ENCODE peak calls at places on chromosomes 4 and X, in five cellular contexts. J is uterus, S is lung, B is lower lobe of right lung, L is ascending aorta. U is an unnamed sample. For H3K4me1 and H3K9me3, the result is how much of the 10 kb centered on the place peaks cover.

GRCh38 chrX:153714256-153714655 is 9.9 kb downstream of the BCAP31 start:
- DNase-seq in J (no peak), S (no peak), B (no peak), L (no peak), U (no peak)

GRCh38 chrX:9786839-9787635 is 808 bp downstream of the SHROOM2 start:
- DNase-seq in J (no peak), S (no peak), B (peak), L (no peak), U (no peak)

GRCh38 chr4:185247151-185247550 is 37.8 kb downstream of the SNX25 start:
- DNase-seq in J (no peak), S (no peak), B (no peak), L (no peak), U (no peak)

GRCh38 chr4:42515156-42515884 is 118.0 kb downstream of the SHISA3 start:
- DNase-seq in J (no peak), S (no peak), B (no peak), L (no peak), U (no peak)

GRCh38 chr4:35525192-35525978 is 718.9 kb downstream of the ARAP2 start:
- DNase-seq in J (no peak), S (no peak), B (no peak), L (no peak), U (no peak)

GRCh38 chr4:23083391-23083790 is 390.7 kb downstream of the GBA3 start:
- DNase-seq in J (no peak), S (no peak), B (no peak), L (no peak), U (no peak)

GRCh38 chr4:77538144-77538543 is 67.5 kb upstream of the CXCL13 start:
- DNase-seq in J (no peak), S (no peak), B (no peak), L (no peak), U (no peak)

GRCh38 chr4:121209171-121209570 is 45.0 kb upstream of the TNIP3 start:
- DNase-seq in J (no peak), S (no peak), B (no peak), L (no peak), U (no peak)

GRCh38 chr4:157222764-157223145 is 2.2 kb downstream of the GRIA2 start:
- DNase-seq in J (peak), S (no peak), B (no peak), L (no peak), U (no peak)

GRCh38 chr4:108135549-108136209 is 33.1 kb downstream of the LEF1 start:
- DNase-seq in J (no peak), S (no peak), B (no peak), L (no peak), U (no peak)

GRCh38 chr4:137955615-137956014 is 286.5 kb downstream of the SLC7A11 start:
- DNase-seq in J (no peak), S (no peak), B (no peak), L (no peak), U (no peak)

GRCh38 chr4:159363376-159363775 is 260.5 kb downstream of the RAPGEF2 start:
- DNase-seq in J (no peak), S (no peak), B (no peak), L (no peak), U (no peak)

GRCh38 chr4:168634276-168634802 is 137.5 kb downstream of the PALLD start:
- DNase-seq in J (peak), S (no peak), B (no peak), L (no peak), U (no peak)

GRCh38 chr4:7237863-7238262 is 45.5 kb downstream of the SORCS2 start:
- DNase-seq in J (no peak), S (no peak), B (no peak), L (no peak), U (no peak)

GRCh38 chr4:89836897-89837384 is at the start of gene SNCA:
- DNase-seq in J (peak), S (peak), B (peak), L (no peak), U (peak)

GRCh38 chr4:6222761-6223292 is 22.5 kb upstream of the JAKMIP1 start:
- DNase-seq in J (no peak), S (no peak), B (no peak), L (no peak), U (no peak)

GRCh38 chr4:23305026-23305425 is 584.8 kb downstream of the PPARGC1A start:
- DNase-seq in J (no peak), S (no peak), B (no peak), L (no peak), U (no peak)

GRCh38 chrX:150663061-150663460 is 30.1 kb upstream of the MTMR1 start:
- DNase-seq in J (no peak), S (no peak), B (no peak), L (no peak), U (no peak)
- H3K4me1 ChIP-seq in J (under half), S (under half), B (under half), L (under half), U (under half)

GRCh38 chrX:40143987-40144386 is 46.2 kb upstream of the BCOR start:
- DNase-seq in J (no peak), S (no peak), B (no peak), L (no peak), U (no peak)
- H3K4me3 ChIP-seq in J (no peak), S (no peak), B (no peak), L (no peak), U (no peak)

DNA sequence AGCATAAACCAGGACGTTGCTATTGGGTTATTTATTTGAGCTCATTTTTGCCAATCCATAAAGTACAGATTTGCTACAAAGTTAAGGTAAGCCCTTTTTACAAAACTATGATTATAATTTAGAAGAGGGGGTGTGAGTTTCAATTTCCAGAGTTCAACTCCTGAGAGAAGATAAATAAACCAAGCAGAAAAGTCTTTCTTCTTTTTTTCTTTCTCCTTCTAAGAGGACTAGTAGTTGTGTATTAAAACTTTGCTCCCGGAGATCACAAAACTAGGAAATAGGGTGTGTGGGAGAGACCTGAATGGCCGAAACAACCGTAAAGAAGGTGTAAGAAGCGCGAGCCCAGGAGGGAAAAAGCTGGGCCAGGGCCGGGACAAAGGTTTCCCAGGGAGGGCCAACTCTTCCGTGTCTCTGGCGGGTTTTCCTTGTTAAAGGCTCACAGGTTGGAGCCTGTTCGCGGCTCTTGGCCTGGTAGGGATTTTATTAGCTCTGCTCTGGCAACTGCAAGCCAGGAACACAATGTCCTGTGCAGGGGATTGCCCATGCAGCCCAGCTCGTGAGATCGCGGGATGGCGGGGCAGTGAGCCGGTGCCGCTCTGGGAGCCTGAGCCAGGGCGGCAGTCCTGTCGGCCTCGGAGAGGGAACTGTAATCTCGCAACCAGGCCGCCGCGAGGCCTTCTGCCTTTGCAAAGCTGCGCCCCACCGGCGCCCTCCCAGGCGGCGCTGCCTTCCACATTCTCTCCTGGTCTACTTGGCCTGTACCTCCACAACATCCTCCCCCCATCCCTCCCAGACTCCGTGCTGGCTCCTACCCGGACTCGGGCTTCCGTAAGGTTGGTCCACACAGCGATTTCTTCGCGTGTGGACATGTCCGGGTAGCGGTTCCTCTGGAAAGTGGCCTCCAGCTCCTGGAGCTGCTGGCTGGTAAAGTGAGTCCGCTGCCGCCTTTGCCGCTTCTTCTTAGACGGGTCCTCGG is 2.2 kb downstream of the PITX2 start:
- DNase-seq in J (no peak), S (no peak), B (no peak), L (no peak), U (no peak)
- H3K9me3 ChIP-seq in J (under half), S (under half), B (under half), L (under half), U (under half)

DNA sequence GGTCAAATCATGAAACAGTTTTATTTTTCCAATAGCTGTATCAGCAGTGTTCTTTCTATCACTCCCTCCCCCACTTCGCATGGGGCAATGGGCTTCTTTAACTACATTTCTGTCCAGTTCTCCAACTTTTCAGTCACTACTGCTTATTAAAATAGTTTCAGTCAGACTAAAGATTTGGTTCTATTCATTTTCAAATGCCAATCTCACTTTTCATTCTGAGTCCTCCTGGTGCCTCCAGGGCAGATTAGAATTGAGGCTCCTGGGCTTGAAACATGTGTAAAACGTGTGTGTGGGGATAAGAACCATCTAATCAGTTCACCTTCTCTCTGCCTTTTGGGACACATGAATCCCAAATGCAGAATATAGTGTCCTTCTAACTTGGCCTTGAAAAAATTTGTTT is 3.5 kb upstream of the BEX3 start:
- DNase-seq in J (no peak), S (no peak), B (no peak), L (no peak), U (no peak)
- H3K4me1 ChIP-seq in J (under half), S (under half), B (under half), L (under half), U (under half)

DNA sequence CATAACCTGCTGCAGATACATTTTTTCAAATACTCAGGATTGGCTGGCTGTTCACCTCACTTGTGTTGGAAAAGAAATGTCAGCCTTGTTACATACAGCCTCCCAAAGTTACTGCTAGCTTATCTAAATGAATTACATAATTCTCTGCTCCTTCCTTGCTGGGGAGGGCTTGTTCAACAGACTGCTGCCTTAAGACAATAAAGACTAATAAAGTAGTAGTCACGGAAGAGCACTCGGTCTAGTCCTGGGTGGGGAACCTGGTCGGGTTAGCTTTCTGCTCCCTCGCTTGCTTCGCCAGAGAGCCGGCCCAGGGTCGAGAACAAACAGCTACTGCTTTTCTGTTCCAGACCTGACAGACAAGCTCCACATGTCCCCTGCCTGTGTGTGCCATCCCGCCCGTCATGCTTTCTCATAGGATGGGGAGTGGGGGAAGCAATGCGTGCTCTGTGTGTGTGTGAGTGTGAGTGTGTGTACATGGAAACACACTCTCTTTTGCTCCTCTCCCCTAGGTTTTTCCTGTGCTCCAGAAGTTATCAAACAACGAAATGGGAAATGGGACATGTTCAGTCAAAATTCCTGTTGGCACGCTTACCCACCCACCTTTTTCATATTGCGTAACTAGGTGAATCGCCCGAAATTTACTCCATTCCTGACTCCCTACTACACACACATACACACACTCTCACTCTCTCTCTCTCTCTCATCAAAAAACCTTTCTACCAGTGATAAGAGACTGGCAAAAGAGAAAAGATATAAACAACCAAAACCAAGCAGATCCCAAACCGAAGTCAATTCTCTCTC is 1.4 kb downstream of the NPY1R start:
- DNase-seq in J (no peak), S (no peak), B (no peak), L (no peak), U (peak)
- H3K4me3 ChIP-seq in J (peak), S (peak), B (peak), L (peak), U (peak)